ENCODE peak calls at places on chromosomes 16 and 17, in ten cellular contexts. I is PC-3, A is fibroblast of pulmonary artery, N is GM12865, W is right lobe of liver, Q is DND-41, E is neural progenitor cell, J is foreskin fibroblast, V is kidney epithelial cell, Z is BJ. L is an unnamed sample.

GRCh38 chr17:6365187-6365943 is 69.6 kb downstream of the AIPL1 start:
- DNase-seq in Q (no peak), N (no peak), I (peak; percentile 92), V (no peak), J (peak; percentile 61), E (no peak), A (peak; percentile 24), Z (no peak), W (no peak), L (peak; percentile 18)

GRCh38 chr17:65538679-65539529 is 22.5 kb downstream of the AXIN2 start:
- DNase-seq in Q (no peak), J (no peak), Z (no peak), N (no peak), W (peak; percentile 19), I (no peak), E (peak; percentile 47), V (no peak), A (no peak), L (no peak)

GRCh38 chr16:85485379-85485778 is 127.7 kb upstream of the GSE1 start:
- DNase-seq in E (peak; percentile 65), I (no peak), Q (no peak), Z (no peak), W (no peak), N (no peak), V (no peak), J (no peak), A (no peak), L (no peak)

GRCh38 chr16:78210305-78210704 is 110.9 kb downstream of the WWOX start:
- DNase-seq in J (no peak), Z (no peak), V (peak; percentile 57), W (no peak), I (peak; percentile 90), E (peak; percentile 23), A (no peak), N (no peak), Q (no peak), L (peak; percentile 2)

GRCh38 chr17:66724581-66725341 is 110.2 kb upstream of the CACNG5 start:
- DNase-seq in N (no peak), A (peak; percentile 60), E (no peak), W (no peak), J (peak; percentile 45), Z (peak; percentile 5), Q (no peak), V (no peak), I (peak; percentile 47), L (peak; percentile 79)

GRCh38 chr17:50151937-50152547 is 1.6 kb upstream of the PPP1R9B start:
- DNase-seq in I (peak; percentile 93), V (peak; percentile 71), Q (peak; percentile 79), J (peak; percentile 86), E (peak; percentile 92), A (peak; percentile 91), N (peak; percentile 87), Z (peak; percentile 44), W (peak; percentile 86), L (peak; percentile 89)

GRCh38 chr17:75810216-75810615 is 25.6 kb downstream of the UNK start:
- DNase-seq in A (no peak), E (no peak), Z (no peak), Q (no peak), W (peak; percentile 22), J (no peak), N (no peak), V (no peak), I (no peak), L (no peak)

GRCh38 chr16:4115209-4115940 is 867 bp downstream of the ADCY9 start:
- DNase-seq in J (peak; percentile 70), N (peak; percentile 9), Z (no peak), E (peak; percentile 84), A (peak; percentile 74), Q (no peak), W (peak; percentile 64), V (peak; percentile 25), I (peak; percentile 33), L (peak; percentile 80)

GRCh38 chr17:2292100-2292499 is 11.5 kb downstream of the SMG6 start:
- DNase-seq in E (no peak), A (no peak), I (no peak), W (no peak), J (peak; percentile 23), Q (no peak), V (no peak), N (no peak), Z (no peak), L (peak; percentile 32)

GRCh38 chr17:53646835-53647234 is 175.9 kb upstream of the KIF2B start:
- DNase-seq in W (no peak), J (no peak), I (no peak), Q (no peak), E (no peak), A (no peak), Z (no peak), N (no peak), V (no peak), L (no peak)

GRCh38 chr16:49280861-49281331 is 742 bp downstream of the CBLN1 start:
- DNase-seq in Z (no peak), Q (no peak), I (no peak), A (no peak), V (no peak), W (no peak), N (no peak), E (no peak), J (no peak), L (no peak)

GRCh38 chr16:49282690-49283375 is 1.2 kb upstream of the CBLN1 start:
- DNase-seq in A (no peak), V (no peak), Z (no peak), N (no peak), Q (no peak), E (peak; percentile 49), W (no peak), I (no peak), J (no peak), L (no peak)

GRCh38 chr16:49281481-49281842 is at the start of gene CBLN1:
- DNase-seq in Q (no peak), I (no peak), J (no peak), Z (no peak), V (no peak), A (no peak), N (no peak), W (no peak), E (no peak), L (no peak)

GRCh38 chr16:49283376-49284049 is 1.9 kb upstream of the CBLN1 start:
- DNase-seq in J (no peak), Q (no peak), Z (no peak), N (no peak), V (no peak), A (no peak), W (no peak), E (peak; percentile 29), I (no peak), L (no peak)

DNA sequence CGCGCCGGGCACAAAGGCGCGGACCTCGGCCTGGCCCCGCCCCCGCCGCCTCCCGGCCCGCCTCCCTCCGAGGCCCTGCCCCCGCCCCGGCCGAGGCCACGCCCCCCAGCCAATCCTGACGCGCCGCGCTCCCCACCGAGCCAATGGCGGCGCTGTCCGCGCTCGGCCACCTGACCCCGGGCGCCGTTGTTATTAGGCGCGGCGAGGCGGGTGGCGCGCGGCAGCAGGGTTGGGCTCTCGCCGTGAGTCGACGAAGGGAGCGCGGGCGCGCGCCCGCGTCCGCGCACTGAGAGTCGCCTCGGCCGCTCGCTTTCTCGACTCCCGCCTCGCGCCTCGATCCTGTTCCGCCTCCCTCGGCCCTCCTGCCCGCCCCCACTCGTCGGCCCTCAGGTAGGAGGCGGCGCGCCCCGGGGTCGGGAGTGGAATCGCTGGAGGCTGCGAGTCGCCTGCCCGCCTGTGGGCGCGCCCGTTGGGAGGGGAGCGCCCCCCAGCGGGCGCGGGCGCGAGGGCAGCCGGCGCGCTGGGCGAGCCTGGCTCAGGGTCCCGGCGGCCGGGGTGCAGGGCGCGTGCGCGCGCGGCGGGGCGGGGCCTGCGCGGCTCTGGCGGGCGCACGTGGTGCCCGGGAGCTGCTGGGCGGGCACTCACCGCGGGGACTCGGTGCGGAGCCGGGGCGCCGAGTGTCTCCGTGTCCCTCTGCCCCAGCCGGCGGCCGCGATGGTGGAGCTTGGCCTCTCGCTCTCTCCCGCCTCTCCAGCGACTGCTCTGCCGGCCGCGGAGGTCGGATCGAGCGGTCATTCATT is 405 bp upstream of the CBLN1 start:
- DNase-seq in E (peak; percentile 99), A (peak; percentile 55), I (peak; percentile 46), V (no peak), J (peak; percentile 58), N (peak; percentile 91), Z (no peak), W (peak; percentile 92), Q (no peak), L (peak; percentile 19)
- H3K4me3 ChIP-seq in E (peak overlapping the region; percentile 65), A (no peak overlapping the region), I (no peak overlapping the region), V (peak overlapping the region; percentile 27), J (no peak overlapping the region), N (peak overlapping the region; percentile 35), Z (peak overlapping the region; percentile 28), W (peak overlapping the region; percentile 59), Q (no peak overlapping the region), L (peak overlapping the region; percentile 11)

GRCh38 chr16:61576476-61576875 is 459.8 kb downstream of the CDH8 start:
- DNase-seq in Q (no peak), V (no peak), W (peak; percentile 50), A (no peak), Z (no peak), N (no peak), J (no peak), E (no peak), I (no peak), L (no peak)
- H3K4me3 ChIP-seq in Q (no peak overlapping the region), V (no peak overlapping the region), W (no peak overlapping the region), A (no peak overlapping the region), Z (no peak overlapping the region), N (no peak overlapping the region), J (no peak overlapping the region), E (no peak overlapping the region), I (no peak overlapping the region), L (no peak overlapping the region)

GRCh38 chr17:46943511-46944393 is 20.8 kb downstream of the GOSR2 start:
- DNase-seq in Z (no peak), J (peak; percentile 34), W (no peak), A (peak; percentile 29), V (no peak), E (peak; percentile 49), I (peak; percentile 40), N (no peak), Q (no peak), L (peak; percentile 55)
- H3K4me3 ChIP-seq in Z (no peak overlapping the region), J (no peak overlapping the region), W (no peak overlapping the region), A (no peak overlapping the region), V (no peak overlapping the region), E (no peak overlapping the region), I (no peak overlapping the region), N (no peak overlapping the region), Q (no peak overlapping the region), L (no peak overlapping the region)

DNA sequence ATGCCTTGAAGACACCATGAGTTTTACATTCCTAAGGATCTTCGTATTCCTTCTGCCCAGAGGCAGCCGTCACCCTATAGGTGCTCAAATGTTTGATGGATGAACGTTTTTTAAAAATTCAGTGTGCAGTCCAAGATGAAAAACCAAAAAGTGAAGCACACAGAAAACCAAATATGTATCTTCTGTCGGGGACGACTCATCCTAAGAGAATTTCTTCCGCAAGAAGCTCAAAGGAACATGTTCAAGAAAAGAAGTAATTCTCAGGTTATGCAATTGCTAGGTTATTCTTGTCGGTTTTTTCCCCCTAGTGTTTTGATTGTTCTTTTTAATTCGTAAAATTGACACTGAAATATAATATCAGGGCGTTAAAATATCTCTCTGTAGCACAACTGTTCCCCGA is 1.4 kb downstream of the CENPV start:
- DNase-seq in J (peak; percentile 42), A (peak; percentile 53), E (no peak), Z (no peak), N (no peak), I (no peak), W (no peak), Q (no peak), V (no peak), L (peak; percentile 66)
- H3K4me3 ChIP-seq in J (peak overlapping the region; percentile 65), A (peak overlapping the region; percentile 63), E (peak overlapping the region; percentile 61), Z (peak overlapping the region; percentile 74), N (peak overlapping the region; percentile 97), I (no peak overlapping the region), W (peak overlapping the region; percentile 82), Q (peak overlapping the region; percentile 97), V (peak overlapping the region; percentile 73), L (peak overlapping the region; percentile 67)